ENCODE peak calls at places on chromosomes 2 and 18, in four cellular contexts. One of them, this sample, is unnamed.

GRCh38 chr2:128379021-128380005 is 60.6 kb upstream of the HS6ST1 start:
- DNase-seq in thyroid gland: peak; percentile 46
- DNase-seq in mammary epithelial cell: no peak
- DNase-seq in body of pancreas: peak; percentile 56
- DNase-seq in this sample: no peak

GRCh38 chr2:72026819-72027425 is 120.7 kb downstream of the CYP26B1 start:
- DNase-seq in thyroid gland: no peak
- DNase-seq in mammary epithelial cell: no peak
- DNase-seq in body of pancreas: no peak
- DNase-seq in this sample: no peak

GRCh38 chr2:1553671-1554295 is 140.5 kb downstream of the TPO start:
- DNase-seq in thyroid gland: no peak
- DNase-seq in mammary epithelial cell: peak; percentile 35
- DNase-seq in body of pancreas: peak; percentile 18
- DNase-seq in this sample: no peak

GRCh38 chr2:66169076-66169475 is 265.8 kb upstream of the MEIS1 start:
- DNase-seq in thyroid gland: no peak
- DNase-seq in mammary epithelial cell: no peak
- DNase-seq in body of pancreas: no peak
- DNase-seq in this sample: no peak

GRCh38 chr2:83594261-83594660 is 864.8 kb downstream of the SUCLG1 start:
- DNase-seq in thyroid gland: no peak
- DNase-seq in mammary epithelial cell: no peak
- DNase-seq in body of pancreas: no peak
- DNase-seq in this sample: no peak

GRCh38 chr2:112118148-112118547 is 20.0 kb upstream of the FBLN7 start:
- DNase-seq in thyroid gland: no peak
- DNase-seq in mammary epithelial cell: no peak
- DNase-seq in body of pancreas: no peak
- DNase-seq in this sample: no peak

GRCh38 chr2:159515482-159515881 is 100.9 kb downstream of the BAZ2B start:
- DNase-seq in thyroid gland: no peak
- DNase-seq in mammary epithelial cell: no peak
- DNase-seq in body of pancreas: no peak
- DNase-seq in this sample: peak; percentile 13

GRCh38 chr2:23029111-23029510 is 355.9 kb upstream of the KLHL29 start:
- DNase-seq in thyroid gland: no peak
- DNase-seq in mammary epithelial cell: no peak
- DNase-seq in body of pancreas: no peak
- DNase-seq in this sample: peak; percentile 33

GRCh38 chr18:46679846-46680598 is 23.0 kb upstream of the LOXHD1 start:
- DNase-seq in thyroid gland: no peak
- DNase-seq in mammary epithelial cell: no peak
- DNase-seq in body of pancreas: no peak
- DNase-seq in this sample: no peak

GRCh38 chr18:76466410-76466991 is 28.5 kb downstream of the ZNF516 start:
- DNase-seq in thyroid gland: no peak
- DNase-seq in mammary epithelial cell: no peak
- DNase-seq in body of pancreas: no peak
- DNase-seq in this sample: no peak

GRCh38 chr2:38515155-38516074 is 87.3 kb downstream of the HNRNPLL start:
- DNase-seq in thyroid gland: peak; percentile 96
- DNase-seq in mammary epithelial cell: peak; percentile 83
- DNase-seq in body of pancreas: peak; percentile 64
- DNase-seq in this sample: peak; percentile 89

GRCh38 chr2:10059552-10060335 is 16.4 kb downstream of the KLF11 start:
- DNase-seq in thyroid gland: no peak
- DNase-seq in mammary epithelial cell: no peak
- DNase-seq in body of pancreas: no peak
- DNase-seq in this sample: no peak

GRCh38 chr2:8306530-8307351 is 375.1 kb upstream of the ID2 start:
- DNase-seq in thyroid gland: peak; percentile 28
- DNase-seq in mammary epithelial cell: no peak
- DNase-seq in body of pancreas: no peak
- DNase-seq in this sample: no peak

GRCh38 chr2:120622886-120623753 is 112.5 kb upstream of the GLI2 start:
- DNase-seq in thyroid gland: peak; percentile 96
- DNase-seq in mammary epithelial cell: no peak
- DNase-seq in body of pancreas: no peak
- DNase-seq in this sample: no peak

GRCh38 chr2:36507408-36507812 is 90.6 kb downstream of the FEZ2 start:
- DNase-seq in thyroid gland: peak; percentile 36
- DNase-seq in mammary epithelial cell: peak; percentile 35
- DNase-seq in body of pancreas: peak; percentile 40
- DNase-seq in this sample: peak; percentile 68

GRCh38 chr2:4930704-4931103 is 761.5 kb upstream of the SOX11 start:
- DNase-seq in thyroid gland: no peak
- DNase-seq in mammary epithelial cell: no peak
- DNase-seq in body of pancreas: no peak
- DNase-seq in this sample: peak; percentile 62

GRCh38 chr2:112881217-112882000 is 29.6 kb upstream of the IL37 start:
- DNase-seq in thyroid gland: no peak
- DNase-seq in mammary epithelial cell: peak; percentile 97
- DNase-seq in body of pancreas: peak; percentile 48
- DNase-seq in this sample: no peak

GRCh38 chr18:7177131-7177744 is 53.7 kb upstream of the LRRC30 start:
- DNase-seq in thyroid gland: peak; percentile 70
- DNase-seq in mammary epithelial cell: peak; percentile 72
- DNase-seq in body of pancreas: peak; percentile 75
- DNase-seq in this sample: peak; percentile 68

GRCh38 chr2:177072069-177072468 is 140.5 kb upstream of the HNRNPA3 start:
- DNase-seq in thyroid gland: no peak
- DNase-seq in mammary epithelial cell: no peak
- DNase-seq in body of pancreas: no peak
- DNase-seq in this sample: no peak

GRCh38 chr2:137865954-137866540 is 98.2 kb upstream of the HNMT start:
- DNase-seq in thyroid gland: peak; percentile 20
- DNase-seq in mammary epithelial cell: peak; percentile 24
- DNase-seq in body of pancreas: peak; percentile 25
- DNase-seq in this sample: peak; percentile 65

GRCh38 chr2:46801731-46802664 is 113.6 kb downstream of the MCFD2 start:
- DNase-seq in thyroid gland: peak; percentile 74
- DNase-seq in mammary epithelial cell: peak; percentile 49
- DNase-seq in body of pancreas: no peak
- DNase-seq in this sample: no peak

GRCh38 chr18:50602466-50602865 is 42.6 kb downstream of the MAPK4 start:
- DNase-seq in thyroid gland: no peak
- DNase-seq in mammary epithelial cell: no peak
- DNase-seq in body of pancreas: no peak
- DNase-seq in this sample: no peak

GRCh38 chr18:67636597-67637385 is 120.3 kb upstream of the DSEL start:
- DNase-seq in thyroid gland: no peak
- DNase-seq in mammary epithelial cell: no peak
- DNase-seq in body of pancreas: no peak
- DNase-seq in this sample: no peak

GRCh38 chr2:196123679-196124373 is 47.6 kb downstream of the STK17B start:
- DNase-seq in thyroid gland: no peak
- DNase-seq in mammary epithelial cell: no peak
- DNase-seq in body of pancreas: no peak
- DNase-seq in this sample: no peak

GRCh38 chr2:82234283-82234682 is 1929.7 kb upstream of the LRRTM1 start:
- DNase-seq in thyroid gland: no peak
- DNase-seq in mammary epithelial cell: no peak
- DNase-seq in body of pancreas: no peak
- DNase-seq in this sample: no peak

GRCh38 chr2:70515938-70516337 is 37.7 kb downstream of the TGFA start:
- DNase-seq in thyroid gland: no peak
- DNase-seq in mammary epithelial cell: no peak
- DNase-seq in body of pancreas: no peak
- DNase-seq in this sample: no peak

GRCh38 chr2:224359569-224359968 is 42.3 kb downstream of the FAM124B start:
- DNase-seq in thyroid gland: no peak
- DNase-seq in mammary epithelial cell: no peak
- DNase-seq in body of pancreas: no peak
- DNase-seq in this sample: peak; percentile 78

GRCh38 chr2:188527701-188528100 is 236.0 kb downstream of the GULP1 start:
- DNase-seq in thyroid gland: no peak
- DNase-seq in mammary epithelial cell: no peak
- DNase-seq in body of pancreas: no peak
- DNase-seq in this sample: no peak

GRCh38 chr2:68251855-68252406 is 401 bp downstream of the PPP3R1 start:
- DNase-seq in thyroid gland: peak; percentile 39
- DNase-seq in mammary epithelial cell: no peak
- DNase-seq in body of pancreas: peak; percentile 36
- DNase-seq in this sample: no peak

GRCh38 chr2:9768388-9768787 is 74.9 kb upstream of the TAF1B start:
- DNase-seq in thyroid gland: no peak
- DNase-seq in mammary epithelial cell: no peak
- DNase-seq in body of pancreas: peak; percentile 87
- DNase-seq in this sample: peak; percentile 92

GRCh38 chr18:13618760-13619438 is 107.5 kb downstream of the FAM210A start:
- DNase-seq in thyroid gland: no peak
- DNase-seq in mammary epithelial cell: no peak
- DNase-seq in body of pancreas: no peak
- DNase-seq in this sample: no peak

GRCh38 chr2:138632066-138632465 is 130.5 kb downstream of the SPOPL start:
- DNase-seq in thyroid gland: no peak
- DNase-seq in mammary epithelial cell: peak; percentile 91
- DNase-seq in body of pancreas: no peak
- DNase-seq in this sample: no peak

GRCh38 chr18:35999925-36000324 is 27.4 kb downstream of the RMP24 start:
- DNase-seq in thyroid gland: no peak
- DNase-seq in mammary epithelial cell: no peak
- DNase-seq in body of pancreas: no peak
- DNase-seq in this sample: no peak

GRCh38 chr2:117832905-117833613 is 18.6 kb downstream of the DDX18 start:
- DNase-seq in thyroid gland: no peak
- DNase-seq in mammary epithelial cell: peak; percentile 20
- DNase-seq in body of pancreas: no peak
- DNase-seq in this sample: no peak

GRCh38 chr2:127448526-127448925 is 30.3 kb downstream of the PROC start:
- DNase-seq in thyroid gland: no peak
- DNase-seq in mammary epithelial cell: no peak
- DNase-seq in body of pancreas: no peak
- DNase-seq in this sample: no peak

GRCh38 chr2:163155279-163155883 is 316.8 kb upstream of the KCNH7 start:
- DNase-seq in thyroid gland: no peak
- DNase-seq in mammary epithelial cell: peak; percentile 30
- DNase-seq in body of pancreas: no peak
- DNase-seq in this sample: no peak
- TF ChIP-seq CTCF in thyroid gland: peak; percentile 64
- TF ChIP-seq CTCF in mammary epithelial cell: peak; percentile 69
- TF ChIP-seq CTCF in body of pancreas: peak; percentile 67
- TF ChIP-seq CTCF in this sample: peak; percentile 20

GRCh38 chr2:168461942-168462331 is 5.9 kb downstream of the CERS6 start:
- DNase-seq in thyroid gland: no peak
- DNase-seq in mammary epithelial cell: no peak
- DNase-seq in body of pancreas: no peak
- DNase-seq in this sample: no peak
- TF ChIP-seq CTCF in thyroid gland: no peak
- TF ChIP-seq CTCF in mammary epithelial cell: no peak
- TF ChIP-seq CTCF in body of pancreas: no peak
- TF ChIP-seq CTCF in this sample: no peak

GRCh38 chr2:88252646-88253045 is 82.5 kb downstream of the THNSL2 start:
- DNase-seq in thyroid gland: no peak
- DNase-seq in mammary epithelial cell: no peak
- DNase-seq in body of pancreas: no peak
- DNase-seq in this sample: no peak
- TF ChIP-seq CTCF in thyroid gland: no peak
- TF ChIP-seq CTCF in mammary epithelial cell: no peak
- TF ChIP-seq CTCF in body of pancreas: no peak
- TF ChIP-seq CTCF in this sample: no peak

DNA sequence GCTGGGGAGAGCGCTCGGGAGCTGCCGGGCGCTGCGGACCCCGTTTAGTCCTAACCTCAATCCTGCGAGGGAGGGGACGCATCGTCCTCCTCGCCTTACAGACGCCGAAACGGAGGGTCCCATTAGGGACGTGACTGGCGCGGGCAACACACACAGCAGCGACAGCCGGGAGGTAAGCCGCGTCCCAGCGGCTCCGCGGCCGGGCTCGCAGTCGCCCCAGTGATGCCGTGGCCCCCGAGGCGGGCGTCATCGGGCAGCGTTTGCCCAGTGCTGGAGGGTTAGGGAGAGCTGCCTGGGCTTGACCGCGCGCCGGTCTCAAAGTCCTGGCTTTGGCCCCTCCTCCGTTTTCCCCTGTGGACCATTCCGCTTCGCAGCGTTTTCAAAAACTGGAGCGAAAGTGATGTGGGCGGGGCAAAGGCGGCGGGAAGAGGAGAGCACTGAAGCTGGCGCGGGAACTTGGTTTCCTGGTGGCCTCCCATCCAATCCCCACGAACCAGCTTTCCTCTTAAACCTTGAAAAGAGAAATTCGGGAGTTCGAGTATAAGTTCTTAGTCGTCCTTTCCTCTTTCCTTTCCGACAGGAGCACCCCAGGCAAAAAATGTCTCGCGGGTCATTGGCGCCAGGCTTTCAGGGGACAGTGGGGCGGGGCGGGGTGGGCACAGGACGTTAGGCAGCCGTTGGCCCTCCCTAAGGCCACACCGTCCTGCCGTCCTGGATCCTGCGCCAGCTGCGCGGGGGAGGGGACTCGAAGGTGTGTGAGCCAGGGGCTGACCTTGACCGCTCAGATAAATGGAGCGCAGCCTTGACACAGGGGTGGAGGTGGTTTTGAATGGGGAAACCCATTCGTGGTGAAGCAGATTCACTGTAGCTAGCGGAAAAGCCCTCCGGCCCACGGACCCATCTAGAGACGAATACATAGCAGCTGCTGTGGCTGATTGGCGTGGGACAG is 819 bp downstream of the TYMS start:
- DNase-seq in thyroid gland: peak; percentile 83
- DNase-seq in mammary epithelial cell: peak; percentile 92
- DNase-seq in body of pancreas: peak; percentile 86
- DNase-seq in this sample: peak; percentile 96
- TF ChIP-seq CTCF in thyroid gland: no peak
- TF ChIP-seq CTCF in mammary epithelial cell: no peak
- TF ChIP-seq CTCF in body of pancreas: no peak
- TF ChIP-seq CTCF in this sample: no peak

GRCh38 chr18:27778441-27778840 is 398.5 kb downstream of the CDH2 start:
- DNase-seq in thyroid gland: no peak
- DNase-seq in mammary epithelial cell: peak; percentile 4
- DNase-seq in body of pancreas: no peak
- DNase-seq in this sample: no peak
- TF ChIP-seq CTCF in thyroid gland: peak; percentile 23
- TF ChIP-seq CTCF in mammary epithelial cell: peak; percentile 45
- TF ChIP-seq CTCF in body of pancreas: no peak
- TF ChIP-seq CTCF in this sample: peak; percentile 61